ENCODE peak calls at places on chromosomes 7 and 10, in six cellular contexts. One of them, this sample, is unnamed.

GRCh38 chr7:26525413-26526287 is 234.0 kb downstream of the SNX10 start:
- DNase-seq in GM23248: no peak
- DNase-seq in testis: no peak
- DNase-seq in ELR: no peak
- DNase-seq in A172: no peak
- DNase-seq in AG08395: no peak
- DNase-seq in this sample: no peak

GRCh38 chr7:47572101-47572460 is 9.8 kb downstream of the TNS3 start:
- DNase-seq in GM23248: peak; percentile 83
- DNase-seq in testis: no peak
- DNase-seq in ELR: no peak
- DNase-seq in A172: no peak
- DNase-seq in AG08395: peak; percentile 36
- DNase-seq in this sample: no peak

GRCh38 chr7:116271161-116271979 is 61.0 kb downstream of the TES start:
- DNase-seq in GM23248: peak; percentile 65
- DNase-seq in testis: no peak
- DNase-seq in ELR: peak; percentile 49
- DNase-seq in A172: no peak
- DNase-seq in AG08395: peak; percentile 30
- DNase-seq in this sample: no peak

GRCh38 chr10:126536656-126537055 is 133.8 kb downstream of the C10orf90 start:
- DNase-seq in GM23248: no peak
- DNase-seq in testis: no peak
- DNase-seq in ELR: no peak
- DNase-seq in A172: no peak
- DNase-seq in AG08395: no peak
- DNase-seq in this sample: no peak

GRCh38 chr10:114367676-114368391 is 36.5 kb downstream of the AFAP1L2 start:
- DNase-seq in GM23248: no peak
- DNase-seq in testis: no peak
- DNase-seq in ELR: no peak
- DNase-seq in A172: peak; percentile 83
- DNase-seq in AG08395: no peak
- DNase-seq in this sample: peak; percentile 69

GRCh38 chr10:104209575-104210198 is 22.5 kb downstream of the CFAP43 start:
- DNase-seq in GM23248: peak; percentile 70
- DNase-seq in testis: peak; percentile 58
- DNase-seq in ELR: peak; percentile 63
- DNase-seq in A172: peak; percentile 35
- DNase-seq in AG08395: peak; percentile 62
- DNase-seq in this sample: peak; percentile 20

GRCh38 chr7:104317944-104318629 is 10.3 kb upstream of the LHFPL3 start:
- DNase-seq in GM23248: no peak
- DNase-seq in testis: no peak
- DNase-seq in ELR: no peak
- DNase-seq in A172: no peak
- DNase-seq in AG08395: no peak
- DNase-seq in this sample: no peak

GRCh38 chr7:101740981-101741725 is 76.3 kb upstream of the CUX1 start:
- DNase-seq in GM23248: no peak
- DNase-seq in testis: no peak
- DNase-seq in ELR: no peak
- DNase-seq in A172: no peak
- DNase-seq in AG08395: no peak
- DNase-seq in this sample: peak; percentile 53

GRCh38 chr7:106016331-106016730 is 53.3 kb downstream of the CDHR3 start:
- DNase-seq in GM23248: no peak
- DNase-seq in testis: no peak
- DNase-seq in ELR: no peak
- DNase-seq in A172: no peak
- DNase-seq in AG08395: no peak
- DNase-seq in this sample: no peak

GRCh38 chr10:86376852-86377796 is 10.5 kb upstream of the GRID1 start:
- DNase-seq in GM23248: peak; percentile 79
- DNase-seq in testis: peak; percentile 85
- DNase-seq in ELR: peak; percentile 62
- DNase-seq in A172: peak; percentile 50
- DNase-seq in AG08395: peak; percentile 85
- DNase-seq in this sample: peak; percentile 64

GRCh38 chr10:22433875-22434274 is 88.6 kb downstream of the SPAG6 start:
- DNase-seq in GM23248: peak; percentile 92
- DNase-seq in testis: no peak
- DNase-seq in ELR: peak; percentile 96
- DNase-seq in A172: peak; percentile 94
- DNase-seq in AG08395: peak; percentile 77
- DNase-seq in this sample: peak; percentile 51

GRCh38 chr7:107902381-107902780 is 11.4 kb downstream of the DLD start:
- DNase-seq in GM23248: no peak
- DNase-seq in testis: no peak
- DNase-seq in ELR: no peak
- DNase-seq in A172: no peak
- DNase-seq in AG08395: no peak
- DNase-seq in this sample: no peak

This sample was measured in Daoy.